ENCODE peak calls at places on chromosome 10, in eight cellular contexts. One of them, this sample, is unnamed. For H3K9me2, the result is how much of the 10 kb centered on the place peaks cover.

GRCh38 chr10:71561003-71561577 is 158.5 kb downstream of the C10orf105 start:
- DNase-seq in GM23248: no peak
- DNase-seq in GM23338: no peak
- DNase-seq in OCI-LY7: no peak
- DNase-seq in MM.1S: no peak
- DNase-seq in PC-9: no peak
- DNase-seq in HCT116: no peak
- DNase-seq in PC-3: no peak
- DNase-seq in this sample: no peak

GRCh38 chr10:31341552-31341951 is 22.5 kb downstream of the ZEB1 start:
- DNase-seq in OCI-LY7: no peak
- DNase-seq in PC-9: no peak
- DNase-seq in GM23338: no peak
- DNase-seq in MM.1S: no peak
- DNase-seq in GM23248: no peak
- DNase-seq in PC-3: no peak
- DNase-seq in HCT116: no peak
- DNase-seq in this sample: no peak

GRCh38 chr10:6721480-6721879 is 141.4 kb upstream of the PRKCQ start:
- DNase-seq in GM23338: peak
- DNase-seq in PC-3: peak
- DNase-seq in OCI-LY7: no peak
- DNase-seq in GM23248: peak
- DNase-seq in HCT116: peak
- DNase-seq in MM.1S: no peak
- DNase-seq in PC-9: peak
- DNase-seq in this sample: peak

GRCh38 chr10:63520463-63521388 is 475 bp upstream of the REEP3 start:
- DNase-seq in GM23248: peak
- DNase-seq in PC-9: peak
- DNase-seq in MM.1S: peak
- DNase-seq in HCT116: peak
- DNase-seq in GM23338: peak
- DNase-seq in OCI-LY7: peak
- DNase-seq in PC-3: peak
- DNase-seq in this sample: peak

GRCh38 chr10:128086003-128086863 is 40.0 kb downstream of the MKI67 start:
- DNase-seq in HCT116: no peak
- DNase-seq in GM23248: peak
- DNase-seq in GM23338: no peak
- DNase-seq in PC-3: peak
- DNase-seq in MM.1S: no peak
- DNase-seq in PC-9: no peak
- DNase-seq in OCI-LY7: no peak
- DNase-seq in this sample: no peak

GRCh38 chr10:27223964-27224363 is 16.6 kb downstream of the ACBD5 start:
- DNase-seq in PC-3: peak
- DNase-seq in HCT116: no peak
- DNase-seq in GM23248: peak
- DNase-seq in PC-9: peak
- DNase-seq in GM23338: peak
- DNase-seq in OCI-LY7: peak
- DNase-seq in MM.1S: peak
- DNase-seq in this sample: peak

GRCh38 chr10:52215745-52216361 is 98.2 kb upstream of the DKK1 start:
- DNase-seq in OCI-LY7: peak
- DNase-seq in GM23338: peak
- DNase-seq in PC-9: peak
- DNase-seq in HCT116: peak
- DNase-seq in MM.1S: peak
- DNase-seq in PC-3: peak
- DNase-seq in GM23248: peak
- DNase-seq in this sample: peak

GRCh38 chr10:6054884-6055283 is 7.3 kb downstream of the IL2RA start:
- DNase-seq in GM23248: no peak
- DNase-seq in GM23338: no peak
- DNase-seq in HCT116: no peak
- DNase-seq in PC-9: no peak
- DNase-seq in PC-3: no peak
- DNase-seq in OCI-LY7: no peak
- DNase-seq in MM.1S: no peak
- DNase-seq in this sample: no peak

GRCh38 chr10:56605043-56605442 is 244.0 kb upstream of the ZWINT start:
- DNase-seq in PC-9: no peak
- DNase-seq in MM.1S: no peak
- DNase-seq in OCI-LY7: peak
- DNase-seq in PC-3: no peak
- DNase-seq in GM23248: no peak
- DNase-seq in GM23338: peak
- DNase-seq in HCT116: no peak
- DNase-seq in this sample: peak

GRCh38 chr10:102540023-102540422 is 36.3 kb downstream of the SUFU start:
- DNase-seq in MM.1S: no peak
- DNase-seq in HCT116: peak
- DNase-seq in PC-9: no peak
- DNase-seq in GM23248: peak
- DNase-seq in OCI-LY7: peak
- DNase-seq in GM23338: peak
- DNase-seq in PC-3: peak
- DNase-seq in this sample: peak

GRCh38 chr10:59580257-59580863 is 129.3 kb downstream of the SLC16A9 start:
- DNase-seq in PC-9: no peak
- DNase-seq in HCT116: peak
- DNase-seq in OCI-LY7: no peak
- DNase-seq in GM23338: peak
- DNase-seq in MM.1S: peak
- DNase-seq in PC-3: peak
- DNase-seq in GM23248: peak
- DNase-seq in this sample: peak

GRCh38 chr10:105797234-105797890 is 1156.3 kb downstream of the SORCS3 start:
- DNase-seq in PC-3: peak
- DNase-seq in GM23248: peak
- DNase-seq in GM23338: peak
- DNase-seq in OCI-LY7: peak
- DNase-seq in PC-9: no peak
- DNase-seq in HCT116: peak
- DNase-seq in MM.1S: peak
- DNase-seq in this sample: peak

GRCh38 chr10:12389154-12389734 is 39.9 kb downstream of the CAMK1D start:
- DNase-seq in PC-9: peak
- DNase-seq in HCT116: no peak
- DNase-seq in MM.1S: no peak
- DNase-seq in GM23248: no peak
- DNase-seq in OCI-LY7: no peak
- DNase-seq in GM23338: no peak
- DNase-seq in PC-3: no peak
- DNase-seq in this sample: no peak

GRCh38 chr10:93261961-93262610 is 188.4 kb downstream of the CYP26A1 start:
- DNase-seq in GM23248: peak
- DNase-seq in HCT116: no peak
- DNase-seq in PC-3: peak
- DNase-seq in MM.1S: no peak
- DNase-seq in PC-9: no peak
- DNase-seq in OCI-LY7: no peak
- DNase-seq in GM23338: no peak
- DNase-seq in this sample: no peak

GRCh38 chr10:59237775-59238174 is 61.3 kb downstream of the PHYHIPL start:
- DNase-seq in PC-9: no peak
- DNase-seq in HCT116: no peak
- DNase-seq in GM23248: no peak
- DNase-seq in PC-3: no peak
- DNase-seq in GM23338: no peak
- DNase-seq in MM.1S: no peak
- DNase-seq in OCI-LY7: no peak
- DNase-seq in this sample: no peak

GRCh38 chr10:111373696-111374095 is 296.9 kb downstream of the ADRA2A start:
- DNase-seq in GM23248: no peak
- DNase-seq in MM.1S: no peak
- DNase-seq in HCT116: no peak
- DNase-seq in OCI-LY7: no peak
- DNase-seq in PC-3: no peak
- DNase-seq in PC-9: no peak
- DNase-seq in GM23338: no peak
- DNase-seq in this sample: no peak

GRCh38 chr10:118950190-118950658 is 79.3 kb upstream of the NANOS1 start:
- DNase-seq in GM23248: peak
- DNase-seq in OCI-LY7: no peak
- DNase-seq in PC-9: no peak
- DNase-seq in MM.1S: no peak
- DNase-seq in GM23338: no peak
- DNase-seq in PC-3: peak
- DNase-seq in HCT116: no peak
- DNase-seq in this sample: no peak

GRCh38 chr10:110918269-110918632 is 729 bp downstream of the BBIP1 start:
- DNase-seq in OCI-LY7: no peak
- DNase-seq in MM.1S: no peak
- DNase-seq in GM23248: peak
- DNase-seq in PC-9: peak
- DNase-seq in GM23338: peak
- DNase-seq in HCT116: peak
- DNase-seq in PC-3: peak
- DNase-seq in this sample: peak

GRCh38 chr10:90712529-90712928 is 145.3 kb downstream of the HTR7 start:
- DNase-seq in GM23248: no peak
- DNase-seq in PC-3: no peak
- DNase-seq in MM.1S: no peak
- DNase-seq in HCT116: no peak
- DNase-seq in GM23338: peak
- DNase-seq in PC-9: no peak
- DNase-seq in OCI-LY7: no peak
- DNase-seq in this sample: no peak

GRCh38 chr10:73969224-73969811 is 28.6 kb upstream of the VCL start:
- DNase-seq in MM.1S: no peak
- DNase-seq in HCT116: no peak
- DNase-seq in PC-9: no peak
- DNase-seq in GM23248: no peak
- DNase-seq in OCI-LY7: no peak
- DNase-seq in GM23338: no peak
- DNase-seq in PC-3: no peak
- DNase-seq in this sample: no peak

GRCh38 chr10:63376560-63377304 is 89.0 kb downstream of the JMJD1C start:
- DNase-seq in HCT116: no peak
- DNase-seq in GM23248: peak
- DNase-seq in PC-3: peak
- DNase-seq in PC-9: no peak
- DNase-seq in MM.1S: peak
- DNase-seq in GM23338: no peak
- DNase-seq in OCI-LY7: peak
- DNase-seq in this sample: no peak

GRCh38 chr10:127278001-127278400 is 81.6 kb upstream of the INSYN2A start:
- DNase-seq in MM.1S: no peak
- DNase-seq in HCT116: no peak
- DNase-seq in PC-3: peak
- DNase-seq in GM23248: peak
- DNase-seq in GM23338: no peak
- DNase-seq in PC-9: no peak
- DNase-seq in OCI-LY7: no peak
- DNase-seq in this sample: no peak

DNA sequence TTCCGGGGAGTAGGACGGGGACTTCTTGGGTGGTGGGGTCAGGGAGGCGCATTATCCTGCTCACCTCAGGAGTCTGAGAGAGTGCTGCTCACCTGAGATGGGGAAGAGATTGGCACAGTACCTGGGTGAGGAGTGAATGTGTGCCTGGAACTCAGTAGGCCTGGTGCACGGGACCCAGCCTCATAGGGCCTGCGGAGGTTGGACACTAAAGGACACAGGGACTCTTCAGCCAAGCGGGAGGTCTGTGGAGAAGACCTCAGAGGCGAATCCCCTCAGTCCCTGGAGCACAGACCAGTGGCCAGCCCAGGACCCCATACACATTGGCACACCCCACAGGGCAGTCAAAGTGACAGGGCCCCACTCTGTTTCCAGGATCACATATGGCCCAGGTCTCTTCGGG is 73.2 kb downstream of the OAT start:
- DNase-seq in PC-3: no peak
- DNase-seq in GM23338: no peak
- DNase-seq in HCT116: no peak
- DNase-seq in PC-9: no peak
- DNase-seq in MM.1S: no peak
- DNase-seq in OCI-LY7: no peak
- DNase-seq in GM23248: no peak
- DNase-seq in this sample: no peak
- H3K9me2 ChIP-seq in PC-3: under half
- H3K9me2 ChIP-seq in GM23338: under half
- H3K9me2 ChIP-seq in HCT116: under half
- H3K9me2 ChIP-seq in PC-9: under half
- H3K9me2 ChIP-seq in MM.1S: under half
- H3K9me2 ChIP-seq in OCI-LY7: under half
- H3K9me2 ChIP-seq in GM23248: under half
- H3K9me2 ChIP-seq in this sample: under half

DNA sequence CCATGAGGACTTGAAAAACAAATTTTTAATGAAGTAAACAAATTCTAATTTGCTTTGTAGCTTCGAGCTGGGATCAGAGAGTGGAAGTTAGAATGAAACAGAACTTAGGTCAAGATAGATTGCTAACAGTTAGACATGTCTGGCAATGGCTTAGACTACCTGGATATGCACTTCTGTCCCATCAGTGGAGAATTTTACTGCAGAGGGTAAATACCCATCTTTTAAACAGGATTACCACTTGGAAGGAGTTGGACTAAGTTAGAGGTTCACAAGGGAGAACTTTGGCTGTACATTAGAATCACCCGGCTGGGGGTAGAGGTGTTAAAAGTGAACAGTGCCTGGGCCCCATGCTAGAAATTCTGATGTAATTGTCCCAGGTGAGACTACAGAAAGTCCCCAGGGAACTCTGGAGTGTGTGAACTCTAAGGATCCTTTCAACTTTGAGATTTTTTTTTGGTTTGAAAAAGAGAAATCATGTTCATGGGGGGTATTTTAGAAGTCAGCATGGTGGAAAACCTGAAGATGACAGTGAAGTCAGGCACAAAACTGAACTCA is 35.5 kb downstream of the ENTPD1 start:
- DNase-seq in PC-3: no peak
- DNase-seq in MM.1S: no peak
- DNase-seq in PC-9: no peak
- DNase-seq in OCI-LY7: no peak
- DNase-seq in GM23338: no peak
- DNase-seq in GM23248: no peak
- DNase-seq in HCT116: no peak
- DNase-seq in this sample: no peak
- H3K4me3 ChIP-seq in PC-3: no peak
- H3K4me3 ChIP-seq in MM.1S: no peak
- H3K4me3 ChIP-seq in PC-9: no peak
- H3K4me3 ChIP-seq in OCI-LY7: no peak
- H3K4me3 ChIP-seq in GM23338: no peak
- H3K4me3 ChIP-seq in GM23248: no peak
- H3K4me3 ChIP-seq in HCT116: no peak
- H3K4me3 ChIP-seq in this sample: no peak

GRCh38 chr10:132331259-132331955 is 586 bp upstream of the LRRC27 start:
- DNase-seq in PC-9: no peak
- DNase-seq in HCT116: no peak
- DNase-seq in PC-3: peak
- DNase-seq in MM.1S: no peak
- DNase-seq in GM23338: no peak
- DNase-seq in OCI-LY7: no peak
- DNase-seq in GM23248: no peak
- DNase-seq in this sample: no peak
- H2AFZ ChIP-seq in PC-9: peak
- H2AFZ ChIP-seq in HCT116: no peak
- H2AFZ ChIP-seq in PC-3: peak
- H2AFZ ChIP-seq in MM.1S: peak
- H2AFZ ChIP-seq in GM23338: peak
- H2AFZ ChIP-seq in OCI-LY7: peak
- H2AFZ ChIP-seq in GM23248: peak
- H2AFZ ChIP-seq in this sample: peak

GRCh38 chr10:46254467-46254866 is 32.3 kb upstream of the ANTXRL start:
- DNase-seq in OCI-LY7: no peak
- DNase-seq in GM23338: no peak
- DNase-seq in HCT116: no peak
- DNase-seq in PC-9: no peak
- DNase-seq in MM.1S: no peak
- DNase-seq in PC-3: no peak
- DNase-seq in GM23248: no peak
- DNase-seq in this sample: no peak
- H3K9me2 ChIP-seq in OCI-LY7: under half
- H3K9me2 ChIP-seq in GM23338: under half
- H3K9me2 ChIP-seq in HCT116: under half
- H3K9me2 ChIP-seq in PC-9: under half
- H3K9me2 ChIP-seq in MM.1S: under half
- H3K9me2 ChIP-seq in PC-3: under half
- H3K9me2 ChIP-seq in GM23248: under half
- H3K9me2 ChIP-seq in this sample: under half

This sample was measured in hepatocyte.